ENCODE peak calls at places on chromosomes 11 and 22, in five cellular contexts. L is AG08396; J is stimulated activated CD8-positive, alpha-beta memory T cell treated with anti-CD3 and anti-CD28 coated beads, Interleukin-7, amount 100 ng/mL, for 1 hour; S is CD8-positive, alpha-beta memory T cell; Z is AG20443. F is an unnamed sample.

GRCh38 chr22:46148885-46149492 is 1.3 kb upstream of the PPARA start:
- DNase-seq in J (no peak), L (no peak), Z (no peak), S (peak; percentile 40), F (no peak)

GRCh38 chr11:44776840-44777536 is 50.2 kb downstream of the TSPAN18 start:
- DNase-seq in J (no peak), Z (no peak), L (no peak), S (no peak), F (no peak)

GRCh38 chr11:79046365-79046764 is 394.5 kb downstream of the TENM4 start:
- DNase-seq in L (no peak), Z (no peak), J (no peak), S (no peak), F (no peak)

GRCh38 chr11:125587480-125587879 is 5.2 kb upstream of the STT3A start:
- DNase-seq in S (no peak), J (no peak), L (no peak), Z (no peak), F (no peak)

GRCh38 chr11:1918436-1919315 is 827 bp upstream of the TNNT3 start:
- DNase-seq in Z (peak; percentile 19), J (no peak), S (no peak), L (peak; percentile 14), F (peak; percentile 28)

GRCh38 chr11:116960916-116961315 is 123.5 kb upstream of the APOA1 start:
- DNase-seq in L (peak; percentile 65), Z (peak; percentile 83), J (no peak), S (no peak), F (peak; percentile 28)

GRCh38 chr11:101453682-101454081 is 130.1 kb downstream of the TRPC6 start:
- DNase-seq in Z (no peak), S (no peak), J (no peak), L (no peak), F (no peak)

GRCh38 chr11:111422494-111423249 is 43.6 kb upstream of the POU2AF1 start:
- DNase-seq in Z (peak; percentile 57), S (peak; percentile 38), J (no peak), L (peak; percentile 24), F (peak; percentile 76)

GRCh38 chr11:17855531-17856290 is 121.1 kb downstream of the KCNC1 start:
- DNase-seq in J (no peak), Z (no peak), S (no peak), L (no peak), F (no peak)

GRCh38 chr11:122023614-122024250 is 92.3 kb downstream of the BLID start:
- DNase-seq in J (no peak), Z (no peak), L (no peak), S (no peak), F (no peak)

GRCh38 chr11:61378713-61379313 is 13.6 kb upstream of the TMEM216 start:
- DNase-seq in J (no peak), S (no peak), L (peak; percentile 86), Z (peak; percentile 91), F (no peak)

GRCh38 chr22:19503869-19504268 is 20.3 kb downstream of the CLDN5 start:
- DNase-seq in S (no peak), L (no peak), Z (no peak), J (no peak), F (no peak)

GRCh38 chr22:49587987-49588386 is 239.7 kb downstream of the BRD1 start:
- DNase-seq in L (no peak), Z (no peak), S (no peak), J (no peak), F (no peak)

GRCh38 chr11:57798905-57799559 is 37.4 kb downstream of the CTNND1 start:
- DNase-seq in J (no peak), Z (peak; percentile 72), S (no peak), L (peak; percentile 41), F (no peak)

GRCh38 chr11:125225401-125225800 is 60.9 kb downstream of the PKNOX2 start:
- DNase-seq in Z (no peak), L (no peak), J (no peak), S (no peak), F (no peak)

GRCh38 chr11:16739326-16739875 is 954 bp downstream of the C11orf58 start:
- DNase-seq in J (no peak), Z (peak; percentile 25), S (peak; percentile 38), L (peak; percentile 12), F (no peak)

GRCh38 chr11:107683807-107684206 is 28.0 kb downstream of the SLN start:
- DNase-seq in J (no peak), L (no peak), Z (no peak), S (no peak), F (peak; percentile 70)

GRCh38 chr11:47889714-47890441 is 41.7 kb upstream of the NUP160 start:
- DNase-seq in Z (no peak), S (peak; percentile 10), J (no peak), L (no peak), F (no peak)

GRCh38 chr11:115304774-115305472 is 199.3 kb downstream of the CADM1 start:
- DNase-seq in J (no peak), L (no peak), Z (no peak), S (no peak), F (no peak)

GRCh38 chr22:25113316-25113721 is 86.3 kb upstream of the CRYBB3 start:
- DNase-seq in Z (no peak), J (no peak), L (no peak), S (no peak), F (no peak)

GRCh38 chr11:75386912-75387311 is 12.4 kb upstream of the RPS3 start:
- DNase-seq in Z (no peak), S (no peak), J (no peak), L (no peak), F (no peak)

GRCh38 chr11:125079151-125079877 is 16.2 kb downstream of the SLC37A2 start:
- DNase-seq in L (no peak), J (no peak), Z (peak; percentile 10), S (no peak), F (no peak)